ENCODE peak calls at places on chromosomes 1 and 21, in seven cellular contexts. A, T, L, U, H, S and E are unnamed samples.

GRCh38 chr1:2307943-2308342 is 79.8 kb downstream of the SKI start:
- DNase-seq in A (no peak), T (no peak), L (no peak), S (no peak), U (no peak), H (no peak), E (no peak)

GRCh38 chr21:16159213-16159970 is 429.6 kb downstream of the USP25 start:
- DNase-seq in A (no peak), L (no peak), T (no peak), S (no peak), H (no peak), U (peak), E (no peak)

GRCh38 chr1:75724472-75725022 is at the start of gene ACADM:
- DNase-seq in U (peak), T (peak), H (peak), A (peak), S (peak), L (peak), E (peak)

GRCh38 chr1:15153842-15154479 is 414 bp downstream of the TMEM51 start:
- DNase-seq in U (no peak), S (peak), A (no peak), T (peak), H (no peak), L (peak), E (no peak)

GRCh38 chr1:84758968-84759491 is 68.8 kb upstream of the SSX2IP start:
- DNase-seq in A (no peak), U (no peak), L (no peak), H (peak), S (no peak), T (no peak), E (no peak)

GRCh38 chr1:14999441-14999840 is 154.1 kb upstream of the TMEM51 start:
- DNase-seq in L (no peak), S (no peak), U (no peak), T (no peak), H (no peak), A (no peak), E (no peak)

GRCh38 chr1:214588963-214589597 is 13.9 kb upstream of the CENPF start:
- DNase-seq in L (no peak), H (no peak), T (no peak), S (no peak), A (no peak), U (no peak), E (no peak)

GRCh38 chr1:109763646-109764415 is at the start of gene EPS8L3:
- DNase-seq in U (no peak), L (no peak), S (no peak), T (peak), A (no peak), H (no peak), E (no peak)

GRCh38 chr1:203404546-203404945 is 53.6 kb upstream of the FMOD start:
- DNase-seq in T (no peak), H (no peak), S (no peak), L (no peak), U (no peak), A (no peak), E (no peak)

GRCh38 chr1:93244298-93245069 is 64.0 kb downstream of the CCDC18 start:
- DNase-seq in U (no peak), H (no peak), A (no peak), T (no peak), L (no peak), S (no peak), E (no peak)

GRCh38 chr1:33391669-33392068 is 39.2 kb downstream of the PHC2 start:
- DNase-seq in L (peak), S (no peak), T (no peak), A (no peak), H (no peak), U (no peak), E (no peak)

GRCh38 chr1:222629921-222630535 is 12.1 kb downstream of the MIA3 start:
- DNase-seq in T (no peak), U (no peak), A (no peak), S (no peak), L (no peak), H (no peak), E (no peak)

GRCh38 chr1:10252508-10252907 is 42.1 kb downstream of the KIF1B start:
- DNase-seq in A (no peak), S (no peak), L (no peak), H (no peak), U (peak), T (peak), E (no peak)

GRCh38 chr1:108670131-108670773 is 9.4 kb upstream of the HENMT1 start:
- DNase-seq in T (no peak), H (no peak), L (no peak), A (no peak), S (no peak), U (no peak), E (no peak)

GRCh38 chr1:201468844-201469644 is at the start of gene PHLDA3:
- DNase-seq in S (peak), U (peak), L (peak), H (peak), A (no peak), T (peak), E (no peak)

GRCh38 chr1:181989521-181989920 is 72.0 kb downstream of the ZNF648 start:
- DNase-seq in T (no peak), U (no peak), S (no peak), A (no peak), H (no peak), L (no peak), E (no peak)

GRCh38 chr1:221557024-221557423 is 184.9 kb downstream of the DUSP10 start:
- DNase-seq in U (no peak), L (no peak), H (no peak), S (no peak), A (no peak), T (no peak), E (no peak)